ENCODE peak calls at places on chromosomes 1 and 21, in four cellular contexts. O, X, B and J are unnamed samples. For H3K4me1, the result is how much of the 10 kb centered on the place peaks cover.

GRCh38 chr1:47533176-47534039 is 95.6 kb downstream of the FOXD2 start:
- DNase-seq in O (no peak), X (no peak), B (no peak), J (no peak)

GRCh38 chr1:236603896-236604217 is 459 bp downstream of the HEATR1 start:
- DNase-seq in O (peak), X (no peak), B (peak), J (no peak)

GRCh38 chr1:48859429-48859828 is 82.7 kb upstream of the BEND5 start:
- DNase-seq in O (no peak), X (no peak), B (no peak), J (no peak)

GRCh38 chr1:8026976-8027747 is 1.1 kb upstream of the ERRFI1 start:
- DNase-seq in O (no peak), X (no peak), B (no peak), J (no peak)

GRCh38 chr1:167095368-167095767 is 1.5 kb downstream of the STYXL2 start:
- DNase-seq in O (no peak), X (no peak), B (no peak), J (no peak)

GRCh38 chr1:216081445-216081844 is 341.8 kb downstream of the USH2A start:
- DNase-seq in O (no peak), X (no peak), B (no peak), J (no peak)

GRCh38 chr1:178895928-178896327 is 25.1 kb upstream of the ANGPTL1 start:
- DNase-seq in O (no peak), X (no peak), B (no peak), J (no peak)

GRCh38 chr1:115476616-115477015 is 138.6 kb upstream of the NGF start:
- DNase-seq in O (no peak), X (no peak), B (no peak), J (no peak)

GRCh38 chr1:1889847-1890505 is 911 bp downstream of the GNB1 start:
- DNase-seq in O (peak), X (no peak), B (peak), J (peak)

GRCh38 chr1:39104158-39105060 is 78.3 kb downstream of the NDUFS5 start:
- DNase-seq in O (no peak), X (no peak), B (no peak), J (no peak)

GRCh38 chr1:94667716-94668282 is 126.2 kb upstream of the F3 start:
- DNase-seq in O (no peak), X (no peak), B (no peak), J (no peak)

GRCh38 chr1:84782311-84782771 is 92.1 kb upstream of the SSX2IP start:
- DNase-seq in O (peak), X (peak), B (peak), J (peak)

GRCh38 chr1:228180271-228180987 is 14.8 kb downstream of the IBA57 start:
- DNase-seq in O (no peak), X (no peak), B (no peak), J (no peak)

GRCh38 chr1:7644906-7645750 is 126.0 kb upstream of the VAMP3 start:
- DNase-seq in O (no peak), X (no peak), B (no peak), J (no peak)

GRCh38 chr1:24231701-24232100 is 44.6 kb upstream of the IFNLR1 start:
- DNase-seq in O (no peak), X (no peak), B (no peak), J (no peak)

GRCh38 chr1:5164155-5164554 is 509.7 kb downstream of the AJAP1 start:
- DNase-seq in O (no peak), X (no peak), B (no peak), J (no peak)

GRCh38 chr1:160925652-160926241 is 28.9 kb downstream of the ITLN2 start:
- DNase-seq in O (no peak), X (no peak), B (no peak), J (no peak)

GRCh38 chr1:28986296-28986910 is 72.0 kb downstream of the EPB41 start:
- DNase-seq in O (no peak), X (no peak), B (no peak), J (no peak)

GRCh38 chr1:111366256-111366655 is 61.3 kb downstream of the OVGP1 start:
- DNase-seq in O (no peak), X (no peak), B (no peak), J (no peak)

GRCh38 chr1:201576914-201577313 is 38.0 kb downstream of the NAV1 start:
- DNase-seq in O (no peak), X (no peak), B (no peak), J (no peak)

GRCh38 chr1:175887981-175888428 is 144.6 kb upstream of the TNR start:
- DNase-seq in O (no peak), X (peak), B (no peak), J (no peak)

GRCh38 chr21:45433911-45434644 is 29.1 kb downstream of the COL18A1 start:
- DNase-seq in O (no peak), X (no peak), B (no peak), J (no peak)

GRCh38 chr1:27940297-27940696 is 5.5 kb downstream of the SMPDL3B start:
- DNase-seq in O (peak), X (no peak), B (peak), J (peak)

GRCh38 chr1:159250817-159251216 is 46.1 kb downstream of the ACKR1 start:
- DNase-seq in O (no peak), X (peak), B (no peak), J (no peak)

GRCh38 chr21:41025057-41025390 is 142.9 kb upstream of the BACE2 start:
- DNase-seq in O (no peak), X (no peak), B (no peak), J (no peak)

GRCh38 chr1:109624215-109625010 is 4.8 kb downstream of the AMPD2 start:
- DNase-seq in O (no peak), X (no peak), B (no peak), J (no peak)

GRCh38 chr1:47870946-47871750 is 126.0 kb downstream of the TRABD2B start:
- DNase-seq in O (no peak), X (no peak), B (no peak), J (no peak)

GRCh38 chr1:6198646-6199297 is 623 bp downstream of the RPL22 start:
- DNase-seq in O (peak), X (no peak), B (no peak), J (no peak)

GRCh38 chr1:6200188-6200809 is 904 bp upstream of the RPL22 start:
- DNase-seq in O (no peak), X (no peak), B (no peak), J (no peak)

GRCh38 chr1:6205849-6206845 is at the start of gene RNF207:
- DNase-seq in O (peak), X (no peak), B (peak), J (peak)

GRCh38 chr1:6199298-6200187 is at the start of gene RPL22:
- DNase-seq in O (peak), X (peak), B (peak), J (peak)

GRCh38 chr1:6202256-6202655 is 2.9 kb upstream of the RPL22 start:
- DNase-seq in O (no peak), X (no peak), B (no peak), J (no peak)
- H3K4me1 ChIP-seq in O (under half), X (under half), B (under half), J (under half)

DNA sequence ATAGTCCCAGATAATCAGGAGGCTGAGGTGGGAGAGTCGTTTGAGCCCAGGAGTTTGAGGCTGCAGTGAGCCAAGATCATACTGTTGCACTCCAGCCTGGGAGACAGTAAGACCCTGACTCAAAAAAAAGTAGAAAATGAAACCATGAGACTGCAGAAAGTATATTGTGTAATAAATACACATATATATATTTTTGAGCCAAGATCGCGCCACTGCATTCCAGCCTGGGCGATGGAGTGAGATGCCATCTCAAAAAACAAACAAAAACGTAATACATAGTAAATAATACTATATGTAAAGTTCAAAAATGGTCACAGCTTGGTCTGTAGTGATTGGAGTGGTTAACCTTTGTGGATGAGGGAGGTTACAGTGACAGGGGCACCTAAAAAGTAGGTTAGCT is 9.7 kb downstream of the BRDT start:
- DNase-seq in O (no peak), X (no peak), B (no peak), J (no peak)
- H3K4me1 ChIP-seq in O (under half), X (under half), B (under half), J (under half)

DNA sequence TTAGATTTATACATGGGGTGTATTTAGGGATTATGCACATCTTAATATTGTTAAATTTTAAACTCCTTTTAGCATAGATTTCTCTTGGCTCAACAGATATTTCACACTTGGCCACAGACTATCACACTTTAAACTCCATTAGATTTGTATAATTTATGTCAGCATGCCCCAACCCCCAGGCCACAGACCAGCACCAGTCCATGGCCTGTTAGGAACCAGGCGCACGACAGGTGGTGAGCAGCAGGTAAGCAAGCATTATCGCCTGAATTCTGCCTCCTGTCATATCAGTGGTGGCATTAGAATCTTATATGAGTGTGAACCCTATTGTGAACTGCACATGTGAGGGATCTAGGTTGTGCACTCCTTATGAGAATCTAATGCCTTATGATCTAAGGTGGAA is 34.8 kb downstream of the SUCO start:
- DNase-seq in O (no peak), X (no peak), B (no peak), J (no peak)
- H3K4me1 ChIP-seq in O (under half), X (under half), B (under half), J (under half)

DNA sequence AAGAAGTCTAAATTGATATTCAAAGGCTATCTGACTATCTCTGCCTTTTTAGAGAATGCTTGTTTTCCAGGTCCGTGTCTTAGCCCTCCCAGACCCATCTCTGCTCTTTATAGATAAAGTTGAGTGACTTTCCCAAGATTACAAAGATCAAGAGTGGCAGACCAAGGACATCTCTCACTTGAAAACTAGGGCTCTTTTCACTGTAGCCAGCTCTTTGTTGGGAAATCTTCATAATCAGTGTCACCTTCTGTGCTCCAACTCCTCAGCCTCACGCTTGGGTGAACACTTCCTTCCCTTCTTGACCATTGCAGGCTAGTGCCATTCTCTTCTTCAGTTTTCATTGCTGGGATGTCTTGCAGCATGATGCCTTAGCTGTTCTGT is 211.2 kb downstream of the PBX1 start:
- DNase-seq in O (no peak), X (no peak), B (no peak), J (no peak)
- H3K4me1 ChIP-seq in O (under half), X (under half), B (under half), J (under half)

GRCh38 chr1:44033756-44034155 is 2.5 kb upstream of the SLC6A9 start:
- DNase-seq in O (no peak), X (no peak), B (no peak), J (no peak)
- H3K4me1 ChIP-seq in O (under half), X (under half), B (under half), J (under half)